ENCODE peak calls at places on chromosomes 6 and 20, in seven cellular contexts. Y, J, X, A, D, N and T are unnamed samples.
A peak's percentile ranks its signal among the peaks of the same experiment; 100 is the strongest.

GRCh38 chr20:35003211-35004031 is 47.8 kb downstream of the MYH7B start:
- DNase-seq in D (no peak), Y (no peak), N (no peak), A (no peak), X (peak; percentile 14), J (no peak), T (no peak)

GRCh38 chr6:165830761-165831160 is 167.7 kb upstream of the PDE10A start:
- DNase-seq in Y (no peak), X (no peak), D (no peak), A (no peak), J (no peak), N (no peak), T (no peak)

GRCh38 chr6:11712760-11713159 is 65.8 kb downstream of the ADTRP start:
- DNase-seq in Y (no peak), X (no peak), J (peak; percentile 17), D (no peak), A (no peak), N (no peak), T (no peak)

GRCh38 chr6:168529214-168529613 is 88.2 kb downstream of the SMOC2 start:
- DNase-seq in J (no peak), N (no peak), Y (no peak), D (no peak), X (no peak), A (no peak), T (no peak)

GRCh38 chr20:58514321-58515239 is 619 bp downstream of the APCDD1L start:
- DNase-seq in N (no peak), A (no peak), J (no peak), D (no peak), X (no peak), Y (no peak), T (no peak)

GRCh38 chr6:169252805-169253189 is 849 bp downstream of the THBS2 start:
- DNase-seq in A (no peak), X (no peak), D (no peak), J (peak; percentile 58), N (no peak), Y (no peak), T (no peak)

GRCh38 chr6:112066606-112067005 is 12.7 kb downstream of the CCN6 start:
- DNase-seq in X (no peak), N (no peak), J (no peak), D (no peak), Y (no peak), A (no peak), T (no peak)

GRCh38 chr20:199996-200395 is 10.5 kb upstream of the DEFB128 start:
- DNase-seq in J (no peak), D (no peak), Y (no peak), X (no peak), A (no peak), N (no peak), T (no peak)

GRCh38 chr6:54681987-54682386 is 164.6 kb upstream of the FAM83B start:
- DNase-seq in X (no peak), N (no peak), J (no peak), A (peak; percentile 52), D (no peak), Y (no peak), T (no peak)

GRCh38 chr6:109172096-109172495 is 76.8 kb downstream of the CEP57L1 start:
- DNase-seq in N (no peak), D (no peak), A (peak; percentile 50), Y (no peak), J (no peak), X (no peak), T (no peak)

GRCh38 chr6:166365221-166365620 is 17.5 kb downstream of the MPC1 start:
- DNase-seq in J (no peak), D (no peak), Y (no peak), X (no peak), N (no peak), A (no peak), T (no peak)

GRCh38 chr6:21769405-21769851 is 175.9 kb downstream of the SOX4 start:
- DNase-seq in Y (no peak), J (peak; percentile 46), A (peak; percentile 84), X (peak; percentile 31), N (no peak), D (no peak), T (no peak)

GRCh38 chr6:27161946-27162603 is 85.4 kb upstream of the PRSS16 start:
- DNase-seq in J (no peak), Y (peak; percentile 48), D (no peak), A (peak; percentile 74), X (peak; percentile 61), N (peak; percentile 73), T (no peak)

GRCh38 chr6:143872211-143872610 is 7.9 kb downstream of the ZC2HC1B start:
- DNase-seq in J (no peak), N (no peak), D (no peak), A (peak; percentile 41), X (no peak), Y (no peak), T (no peak)

GRCh38 chr6:73513496-73513854 is 7.4 kb downstream of the EEF1A1 start:
- DNase-seq in D (no peak), X (no peak), A (no peak), N (no peak), J (no peak), Y (no peak), T (no peak)